ENCODE peak calls at places on chromosome 2, in seven cellular contexts. One of them, this sample, is unnamed. For H3K4me1, the result is how much of the 10 kb centered on the place peaks cover.

GRCh38 chr2:42385225-42385624 is 24.2 kb upstream of the COX7A2L start:
- DNase-seq in IMR-90: peak
- DNase-seq in A549: peak
- DNase-seq in K562: peak
- DNase-seq in H1: no peak
- DNase-seq in GM12878: no peak
- DNase-seq in HepG2: peak
- DNase-seq in this sample: no peak

GRCh38 chr2:74815955-74816354 is 18.0 kb upstream of the HK2 start:
- DNase-seq in IMR-90: no peak
- DNase-seq in A549: no peak
- DNase-seq in K562: no peak
- DNase-seq in H1: no peak
- DNase-seq in GM12878: no peak
- DNase-seq in HepG2: no peak
- DNase-seq in this sample: no peak

GRCh38 chr2:234256516-234256915 is 206.0 kb downstream of the SPP2 start:
- DNase-seq in IMR-90: no peak
- DNase-seq in A549: no peak
- DNase-seq in K562: no peak
- DNase-seq in H1: no peak
- DNase-seq in GM12878: no peak
- DNase-seq in HepG2: no peak
- DNase-seq in this sample: no peak

GRCh38 chr2:213065583-213066444 is 85.6 kb downstream of the IKZF2 start:
- DNase-seq in IMR-90: peak
- DNase-seq in A549: peak
- DNase-seq in K562: no peak
- DNase-seq in H1: no peak
- DNase-seq in GM12878: no peak
- DNase-seq in HepG2: no peak
- DNase-seq in this sample: no peak

GRCh38 chr2:226934546-226935243 is 98.8 kb downstream of the RHBDD1 start:
- DNase-seq in IMR-90: no peak
- DNase-seq in A549: no peak
- DNase-seq in K562: no peak
- DNase-seq in H1: no peak
- DNase-seq in GM12878: no peak
- DNase-seq in HepG2: no peak
- DNase-seq in this sample: no peak

GRCh38 chr2:172282944-172283343 is 144.4 kb upstream of the ITGA6 start:
- DNase-seq in IMR-90: peak
- DNase-seq in A549: no peak
- DNase-seq in K562: no peak
- DNase-seq in H1: no peak
- DNase-seq in GM12878: no peak
- DNase-seq in HepG2: no peak
- DNase-seq in this sample: no peak

GRCh38 chr2:240461471-240462072 is 26.1 kb downstream of the GPC1 start:
- DNase-seq in IMR-90: no peak
- DNase-seq in A549: no peak
- DNase-seq in K562: no peak
- DNase-seq in H1: no peak
- DNase-seq in GM12878: no peak
- DNase-seq in HepG2: no peak
- DNase-seq in this sample: no peak

GRCh38 chr2:58289029-58289428 is 47.9 kb upstream of the FANCL start:
- DNase-seq in IMR-90: peak
- DNase-seq in A549: peak
- DNase-seq in K562: no peak
- DNase-seq in H1: no peak
- DNase-seq in GM12878: no peak
- DNase-seq in HepG2: no peak
- DNase-seq in this sample: no peak

GRCh38 chr2:148253716-148254115 is 232.8 kb downstream of the MBD5 start:
- DNase-seq in IMR-90: peak
- DNase-seq in A549: peak
- DNase-seq in K562: peak
- DNase-seq in H1: no peak
- DNase-seq in GM12878: no peak
- DNase-seq in HepG2: no peak
- DNase-seq in this sample: peak

GRCh38 chr2:85772841-85773491 is 19.2 kb downstream of the ATOH8 start:
- DNase-seq in IMR-90: no peak
- DNase-seq in A549: no peak
- DNase-seq in K562: no peak
- DNase-seq in H1: no peak
- DNase-seq in GM12878: no peak
- DNase-seq in HepG2: no peak
- DNase-seq in this sample: no peak
- H3K4me1 ChIP-seq in IMR-90: under half
- H3K4me1 ChIP-seq in A549: half or more
- H3K4me1 ChIP-seq in K562: under half
- H3K4me1 ChIP-seq in H1: under half
- H3K4me1 ChIP-seq in GM12878: under half
- H3K4me1 ChIP-seq in HepG2: half or more
- H3K4me1 ChIP-seq in this sample: half or more

DNA sequence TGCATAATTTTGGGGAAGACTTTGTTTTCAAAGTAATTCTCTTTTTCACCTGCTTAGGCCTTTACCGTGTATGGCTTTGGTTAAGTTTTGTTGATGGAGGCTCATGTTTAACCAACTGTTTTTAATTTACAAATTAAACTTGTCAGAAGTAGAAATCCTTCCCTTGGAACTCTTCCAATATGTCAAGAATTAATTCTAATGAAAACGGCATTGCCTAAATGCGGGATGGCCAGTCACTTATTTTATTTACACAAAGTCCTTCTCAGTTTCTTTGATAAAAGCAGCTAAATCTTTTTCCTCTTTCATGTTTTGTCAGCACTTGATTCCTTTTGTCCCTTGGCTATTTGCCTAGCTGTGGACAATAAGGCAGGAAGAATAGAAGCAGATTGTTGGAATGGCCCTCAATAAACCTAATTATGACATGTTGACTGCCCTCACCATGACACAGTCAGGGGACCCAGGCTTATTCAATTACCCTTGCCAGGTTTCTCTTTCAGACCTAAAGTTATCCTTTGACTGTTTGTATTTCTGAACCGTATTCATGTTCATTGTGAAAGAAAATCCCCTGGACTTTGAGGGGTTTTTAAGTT is 26.3 kb downstream of the PAX3 start:
- DNase-seq in IMR-90: no peak
- DNase-seq in A549: no peak
- DNase-seq in K562: no peak
- DNase-seq in H1: no peak
- DNase-seq in GM12878: no peak
- DNase-seq in HepG2: no peak
- DNase-seq in this sample: no peak
- TF ChIP-seq CEBPB in IMR-90: no peak
- TF ChIP-seq CEBPB in A549: no peak
- TF ChIP-seq CEBPB in K562: no peak
- TF ChIP-seq CEBPB in H1: no peak
- TF ChIP-seq CEBPB in GM12878: no peak
- TF ChIP-seq CEBPB in HepG2: no peak
- TF ChIP-seq CEBPB in this sample: no peak

GRCh38 chr2:218999881-219000568 is 6.8 kb upstream of the CRYBA2 start:
- DNase-seq in IMR-90: no peak
- DNase-seq in A549: no peak
- DNase-seq in K562: no peak
- DNase-seq in H1: peak
- DNase-seq in GM12878: no peak
- DNase-seq in HepG2: no peak
- DNase-seq in this sample: no peak

GRCh38 chr2:219002395-219003266 is 9.4 kb upstream of the CRYBA2 start:
- DNase-seq in IMR-90: no peak
- DNase-seq in A549: peak
- DNase-seq in K562: peak
- DNase-seq in H1: peak
- DNase-seq in GM12878: no peak
- DNase-seq in HepG2: peak
- DNase-seq in this sample: peak

GRCh38 chr2:219000569-219000960 is 7.3 kb upstream of the CRYBA2 start:
- DNase-seq in IMR-90: no peak
- DNase-seq in A549: no peak
- DNase-seq in K562: no peak
- DNase-seq in H1: no peak
- DNase-seq in GM12878: no peak
- DNase-seq in HepG2: no peak
- DNase-seq in this sample: no peak

GRCh38 chr2:219001577-219002394 is 8.6 kb upstream of the CRYBA2 start:
- DNase-seq in IMR-90: no peak
- DNase-seq in A549: no peak
- DNase-seq in K562: peak
- DNase-seq in H1: peak
- DNase-seq in GM12878: no peak
- DNase-seq in HepG2: peak
- DNase-seq in this sample: peak

DNA sequence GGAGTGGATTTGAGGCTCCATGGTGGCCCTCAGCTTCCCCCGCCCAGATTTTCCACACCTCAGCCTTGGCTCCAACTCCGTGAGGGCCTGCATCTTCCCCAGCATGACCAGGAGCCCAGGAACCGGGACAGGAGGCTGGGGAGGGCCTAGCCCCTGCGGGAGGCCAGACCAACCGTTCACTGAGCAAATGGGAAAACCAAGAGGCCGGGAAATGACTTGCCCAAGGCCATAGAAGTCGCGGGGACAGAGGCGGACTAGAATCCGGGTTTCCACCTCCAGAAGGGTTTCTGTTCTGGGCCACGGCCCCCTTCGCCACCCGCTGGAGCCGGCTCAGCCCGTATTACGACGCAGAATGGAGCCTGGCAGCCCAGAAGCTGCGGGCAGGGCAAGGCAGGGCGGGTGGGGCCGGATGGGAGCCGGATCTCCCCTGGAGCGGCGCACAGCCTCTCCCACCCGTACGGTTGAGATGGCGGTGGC is 7.9 kb upstream of the CRYBA2 start:
- DNase-seq in IMR-90: no peak
- DNase-seq in A549: no peak
- DNase-seq in K562: no peak
- DNase-seq in H1: no peak
- DNase-seq in GM12878: no peak
- DNase-seq in HepG2: no peak
- DNase-seq in this sample: no peak
- H3K4me1 ChIP-seq in IMR-90: under half
- H3K4me1 ChIP-seq in A549: under half
- H3K4me1 ChIP-seq in K562: under half
- H3K4me1 ChIP-seq in H1: under half
- H3K4me1 ChIP-seq in GM12878: under half
- H3K4me1 ChIP-seq in HepG2: under half
- H3K4me1 ChIP-seq in this sample: under half

GRCh38 chr2:128487650-128488387 is 169.2 kb upstream of the HS6ST1 start:
- DNase-seq in IMR-90: no peak
- DNase-seq in A549: no peak
- DNase-seq in K562: no peak
- DNase-seq in H1: peak
- DNase-seq in GM12878: no peak
- DNase-seq in HepG2: no peak
- DNase-seq in this sample: no peak

GRCh38 chr2:128489580-128490273 is 171.1 kb upstream of the HS6ST1 start:
- DNase-seq in IMR-90: no peak
- DNase-seq in A549: no peak
- DNase-seq in K562: no peak
- DNase-seq in H1: peak
- DNase-seq in GM12878: no peak
- DNase-seq in HepG2: no peak
- DNase-seq in this sample: no peak

GRCh38 chr2:128486640-128487375 is 168.1 kb upstream of the HS6ST1 start:
- DNase-seq in IMR-90: no peak
- DNase-seq in A549: no peak
- DNase-seq in K562: peak
- DNase-seq in H1: peak
- DNase-seq in GM12878: no peak
- DNase-seq in HepG2: no peak
- DNase-seq in this sample: no peak

GRCh38 chr2:128488429-128488828 is 169.8 kb upstream of the HS6ST1 start:
- DNase-seq in IMR-90: no peak
- DNase-seq in A549: no peak
- DNase-seq in K562: no peak
- DNase-seq in H1: peak
- DNase-seq in GM12878: no peak
- DNase-seq in HepG2: no peak
- DNase-seq in this sample: no peak

GRCh38 chr2:128485761-128486639 is 167.3 kb upstream of the HS6ST1 start:
- DNase-seq in IMR-90: no peak
- DNase-seq in A549: no peak
- DNase-seq in K562: no peak
- DNase-seq in H1: no peak
- DNase-seq in GM12878: no peak
- DNase-seq in HepG2: no peak
- DNase-seq in this sample: no peak
- TF ChIP-seq CEBPB in IMR-90: no peak
- TF ChIP-seq CEBPB in A549: no peak
- TF ChIP-seq CEBPB in K562: no peak
- TF ChIP-seq CEBPB in H1: no peak
- TF ChIP-seq CEBPB in GM12878: no peak
- TF ChIP-seq CEBPB in HepG2: no peak
- TF ChIP-seq CEBPB in this sample: no peak

DNA sequence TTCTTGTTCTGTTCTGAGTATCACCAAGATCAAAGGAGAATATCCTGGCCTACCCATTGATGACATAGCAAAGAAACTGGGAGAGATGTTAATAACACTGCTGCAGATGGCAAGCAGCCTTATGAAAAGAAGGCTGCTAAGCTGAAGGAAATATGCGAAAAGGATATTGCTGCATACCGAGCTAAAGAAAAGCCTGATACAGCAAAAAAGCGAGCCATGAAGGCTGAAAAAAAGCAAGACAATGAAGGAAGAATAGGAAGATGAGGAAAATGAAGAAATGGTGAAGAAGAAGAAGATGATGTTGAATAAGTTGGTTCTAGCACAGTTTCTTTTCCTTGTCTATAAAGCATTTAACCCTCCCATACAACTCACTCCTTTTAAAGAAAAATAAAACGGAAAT is 23.7 kb upstream of the STAT4 start:
- DNase-seq in IMR-90: no peak
- DNase-seq in A549: no peak
- DNase-seq in K562: no peak
- DNase-seq in H1: no peak
- DNase-seq in GM12878: no peak
- DNase-seq in HepG2: no peak
- DNase-seq in this sample: no peak
- H3K4me1 ChIP-seq in IMR-90: under half
- H3K4me1 ChIP-seq in A549: half or more
- H3K4me1 ChIP-seq in K562: under half
- H3K4me1 ChIP-seq in H1: under half
- H3K4me1 ChIP-seq in GM12878: under half
- H3K4me1 ChIP-seq in HepG2: under half
- H3K4me1 ChIP-seq in this sample: under half